ENCODE peak calls at places on chromosomes 16 and 17, in nine cellular contexts. L is DND-41; C is OCI-LY7; Y is CD8-positive, alpha-beta memory T cell; U is left lung; T is thyroid gland; W is IMR-90; E is CD4-positive, CD25-positive, alpha-beta regulatory T cell; B is SJSA1. S is an unnamed sample. For H3K36me3 and H3K9me3, the result is how much of the 10 kb centered on the place peaks cover.

GRCh38 chr17:78852709-78853111 is 12.1 kb upstream of the USP36 start:
- DNase-seq in L (no peak), C (peak), Y (no peak), U (no peak), T (no peak), W (peak), E (no peak), B (no peak), S (no peak)

GRCh38 chr16:48123104-48123788 is 32.5 kb downstream of the ABCC12 start:
- DNase-seq in L (no peak), C (no peak), Y (no peak), U (no peak), T (no peak), W (peak), E (no peak), B (peak), S (peak)

GRCh38 chr16:3727806-3728381 is 10.6 kb upstream of the TRAP1 start:
- DNase-seq in L (no peak), C (no peak), Y (no peak), U (no peak), T (no peak), W (no peak), E (no peak), B (no peak), S (no peak)

GRCh38 chr17:74453665-74454196 is 12.7 kb upstream of the CD300A start:
- DNase-seq in L (no peak), C (peak), Y (no peak), U (no peak), T (no peak), W (no peak), E (peak), B (no peak), S (no peak)

GRCh38 chr16:13376174-13376573 is 474.8 kb downstream of the SHISA9 start:
- DNase-seq in L (no peak), C (no peak), Y (no peak), U (no peak), T (no peak), W (no peak), E (no peak), B (no peak), S (no peak)

GRCh38 chr16:69150146-69150865 is 17.9 kb downstream of the UTP4 start:
- DNase-seq in L (peak), C (peak), Y (peak), U (no peak), T (peak), W (peak), E (peak), B (peak), S (peak)

GRCh38 chr16:84643677-84644076 is 4.6 kb upstream of the KLHL36 start:
- DNase-seq in L (no peak), C (peak), Y (no peak), U (no peak), T (no peak), W (no peak), E (no peak), B (no peak), S (no peak)

GRCh38 chr17:10041916-10042588 is 137.0 kb upstream of the RCVRN start:
- DNase-seq in L (no peak), C (no peak), Y (no peak), U (no peak), T (no peak), W (no peak), E (no peak), B (no peak), S (no peak)

GRCh38 chr16:9934723-9935508 is 247.3 kb downstream of the GRIN2A start:
- DNase-seq in L (no peak), C (no peak), Y (no peak), U (no peak), T (peak), W (no peak), E (no peak), B (no peak), S (no peak)

GRCh38 chr17:64491034-64491860 is 5.6 kb downstream of the POLG2 start:
- DNase-seq in L (peak), C (peak), Y (peak), U (no peak), T (peak), W (peak), E (peak), B (peak), S (peak)

GRCh38 chr16:77962689-77963088 is 59.7 kb upstream of the CLEC3A start:
- DNase-seq in L (no peak), C (no peak), Y (no peak), U (no peak), T (no peak), W (no peak), E (no peak), B (no peak), S (no peak)

GRCh38 chr16:8547756-8548155 is 42.6 kb downstream of the TMEM114 start:
- DNase-seq in L (no peak), C (no peak), Y (no peak), U (no peak), T (no peak), W (no peak), E (no peak), B (no peak), S (no peak)

GRCh38 chr17:44309472-44309871 is 1.1 kb downstream of the RUNDC3A start:
- DNase-seq in L (no peak), C (no peak), Y (no peak), U (no peak), T (no peak), W (no peak), E (no peak), B (no peak), S (no peak)

GRCh38 chr17:27535975-27536374 is 79.7 kb downstream of the KSR1 start:
- DNase-seq in L (no peak), C (no peak), Y (no peak), U (no peak), T (peak), W (no peak), E (no peak), B (peak), S (no peak)

GRCh38 chr16:47037746-47038458 is 64.4 kb upstream of the DNAJA2 start:
- DNase-seq in L (peak), C (peak), Y (peak), U (peak), T (peak), W (peak), E (peak), B (peak), S (peak)

GRCh38 chr17:74325743-74326379 is at the start of gene KIF19:
- DNase-seq in L (no peak), C (no peak), Y (no peak), U (peak), T (peak), W (no peak), E (peak), B (no peak), S (no peak)

GRCh38 chr17:43940630-43941029 is 1.6 kb downstream of the PPY start:
- DNase-seq in L (peak), C (peak), Y (no peak), U (no peak), T (peak), W (peak), E (no peak), B (peak), S (peak)

GRCh38 chr17:80124351-80124981 is 22.5 kb downstream of the EIF4A3 start:
- DNase-seq in L (no peak), C (no peak), Y (no peak), U (no peak), T (peak), W (peak), E (no peak), B (no peak), S (peak)

GRCh38 chr17:19729900-19730299 is 13.5 kb upstream of the SLC47A2 start:
- DNase-seq in L (no peak), C (no peak), Y (no peak), U (peak), T (no peak), W (no peak), E (no peak), B (no peak), S (no peak)

DNA sequence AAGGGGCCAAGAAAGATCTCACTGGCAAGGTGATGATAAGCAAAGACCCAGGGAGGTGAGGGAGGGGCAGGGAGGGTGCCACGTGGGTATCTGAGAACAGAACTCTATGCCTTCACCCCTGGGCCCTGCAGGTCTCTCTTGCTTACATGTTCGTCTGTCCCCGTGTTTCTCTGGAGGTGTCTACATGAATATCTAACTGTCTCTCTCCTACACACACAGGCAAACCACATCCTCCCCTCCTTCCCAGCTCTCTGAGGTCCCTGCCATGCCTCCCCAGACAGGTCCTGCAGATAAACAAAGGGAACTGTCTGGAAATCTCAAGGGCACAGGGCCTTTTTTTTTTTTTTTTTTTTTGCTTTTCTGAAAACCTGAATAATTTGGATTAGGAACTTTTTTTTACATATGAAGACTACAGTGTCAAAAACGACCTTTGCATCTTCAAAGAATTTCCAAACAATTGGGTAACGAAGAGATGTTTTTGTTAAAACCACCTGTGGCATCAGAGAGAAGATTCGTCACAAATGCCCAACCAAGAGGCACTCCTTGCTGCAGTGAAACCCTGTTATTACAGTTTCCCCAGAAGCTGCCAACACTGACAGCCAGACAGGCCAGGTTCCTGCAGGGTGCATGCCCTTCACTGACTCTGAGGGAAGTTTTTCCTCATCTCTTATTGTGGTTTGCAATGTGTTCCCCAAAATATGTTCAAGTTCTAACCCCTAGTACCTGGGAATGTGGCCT is 17.8 kb downstream of the PLLP start:
- DNase-seq in L (peak), C (no peak), Y (peak), U (no peak), T (peak), W (no peak), E (peak), B (no peak), S (peak)
- H3K27ac ChIP-seq in L (peak), C (no peak), Y (peak), U (peak), T (peak), W (no peak), E (no peak), B (no peak), S (no peak)

DNA sequence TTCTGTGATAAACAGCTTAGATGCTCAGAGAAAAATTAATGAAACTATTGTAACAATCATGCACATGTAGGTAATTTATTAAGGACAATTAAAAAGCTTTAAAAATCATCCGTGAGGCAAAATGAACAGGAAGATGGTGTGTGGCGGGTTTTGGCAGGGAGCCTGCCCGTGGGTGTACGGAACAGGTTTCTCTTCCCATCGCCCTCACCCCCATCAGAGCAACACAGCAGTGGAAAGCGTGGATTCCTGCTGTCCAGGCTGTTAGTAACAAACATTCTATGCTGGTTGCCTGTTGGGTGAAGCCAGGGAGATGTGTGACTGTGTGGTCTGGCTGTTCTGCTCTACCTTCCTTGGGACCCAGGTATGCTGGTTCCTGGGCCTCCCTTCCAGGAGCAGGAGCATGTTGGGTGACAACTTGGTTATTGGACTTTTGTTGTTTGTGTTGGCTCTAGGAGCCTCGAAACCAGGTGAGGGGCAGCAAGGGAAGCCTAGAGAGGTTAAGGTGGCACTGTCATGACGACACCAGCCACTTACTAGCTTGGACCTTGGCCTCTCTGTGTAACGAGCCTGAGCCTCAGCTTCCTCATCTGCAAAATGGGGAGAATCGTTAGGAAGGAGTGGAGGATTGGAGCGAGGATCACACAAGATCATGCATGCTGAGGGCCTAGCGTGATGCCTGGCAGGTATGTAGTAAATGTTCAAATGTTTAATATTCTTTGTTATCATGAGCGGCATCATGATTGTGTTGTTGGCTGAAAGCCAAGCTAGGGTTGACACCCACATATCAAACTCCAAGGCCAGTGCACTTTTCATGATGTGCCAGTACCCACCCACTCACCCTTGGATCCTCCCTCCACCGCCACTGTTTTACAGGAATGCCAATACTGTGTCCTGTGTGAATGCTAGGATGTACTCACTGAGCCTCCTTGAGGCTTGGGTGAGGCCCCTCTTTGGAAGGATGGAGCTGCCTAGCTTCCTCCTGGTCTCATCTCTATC is 192.3 kb downstream of the MSI2 start:
- DNase-seq in L (no peak), C (no peak), Y (no peak), U (no peak), T (peak), W (no peak), E (no peak), B (no peak), S (no peak)
- H3K36me3 ChIP-seq in L (half or more), C (under half), Y (under half), U (under half), T (under half), W (under half), E (under half), B (under half), S (under half)

GRCh38 chr16:35449663-35450062 is 1990.3 kb downstream of the TP53TG3F start:
- DNase-seq in L (no peak), C (no peak), Y (no peak), U (no peak), T (no peak), W (no peak), E (no peak), B (no peak), S (no peak)
- H3K9me3 ChIP-seq in L (under half), C (under half), Y (under half), U (half or more), T (under half), W (under half), E (half or more), B (under half), S (under half)

DNA sequence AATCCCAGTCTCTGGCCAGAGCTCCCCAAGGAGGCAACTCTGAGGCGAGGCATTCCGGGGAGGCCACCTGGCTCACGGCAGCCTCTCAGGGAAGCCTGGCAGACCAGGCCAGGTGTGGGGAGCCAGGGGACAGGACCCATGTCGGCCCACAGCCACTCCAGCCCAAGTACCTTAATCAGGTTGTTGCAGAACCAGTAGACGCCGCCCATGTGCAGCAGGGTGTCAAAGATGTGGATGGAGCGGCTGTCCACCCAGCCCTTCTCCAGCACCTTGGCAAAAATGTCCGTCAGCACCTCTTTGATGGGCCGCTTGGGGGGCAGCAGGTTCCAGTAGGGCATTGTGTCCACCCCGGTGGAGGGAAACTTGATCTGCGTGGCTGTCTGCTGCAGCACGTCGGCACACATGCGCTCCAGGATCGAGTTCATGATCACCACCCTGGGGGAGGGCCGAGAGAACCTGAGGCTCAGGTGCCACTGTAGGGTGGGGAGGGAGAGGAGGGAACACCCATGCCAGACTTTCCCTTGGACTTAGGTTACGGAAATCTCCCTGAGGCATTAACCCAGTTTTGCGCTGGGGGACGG is 7.8 kb downstream of the CSF3 start:
- DNase-seq in L (no peak), C (no peak), Y (no peak), U (peak), T (peak), W (no peak), E (no peak), B (no peak), S (no peak)
- H3K27ac ChIP-seq in L (no peak), C (no peak), Y (no peak), U (peak), T (peak), W (no peak), E (no peak), B (no peak), S (no peak)

GRCh38 chr17:82631544-82631943 is 16.7 kb downstream of the WDR45B start:
- DNase-seq in L (no peak), C (no peak), Y (no peak), U (no peak), T (no peak), W (no peak), E (no peak), B (no peak), S (no peak)

GRCh38 chr17:82636626-82637598 is 11.3 kb downstream of the WDR45B start:
- DNase-seq in L (no peak), C (no peak), Y (no peak), U (peak), T (no peak), W (no peak), E (no peak), B (no peak), S (no peak)

GRCh38 chr17:82630212-82630611 is 18.0 kb downstream of the WDR45B start:
- DNase-seq in L (no peak), C (no peak), Y (no peak), U (peak), T (no peak), W (no peak), E (no peak), B (no peak), S (no peak)

GRCh38 chr17:82632461-82632860 is 15.8 kb downstream of the WDR45B start:
- DNase-seq in L (no peak), C (no peak), Y (no peak), U (no peak), T (no peak), W (no peak), E (no peak), B (no peak), S (no peak)

DNA sequence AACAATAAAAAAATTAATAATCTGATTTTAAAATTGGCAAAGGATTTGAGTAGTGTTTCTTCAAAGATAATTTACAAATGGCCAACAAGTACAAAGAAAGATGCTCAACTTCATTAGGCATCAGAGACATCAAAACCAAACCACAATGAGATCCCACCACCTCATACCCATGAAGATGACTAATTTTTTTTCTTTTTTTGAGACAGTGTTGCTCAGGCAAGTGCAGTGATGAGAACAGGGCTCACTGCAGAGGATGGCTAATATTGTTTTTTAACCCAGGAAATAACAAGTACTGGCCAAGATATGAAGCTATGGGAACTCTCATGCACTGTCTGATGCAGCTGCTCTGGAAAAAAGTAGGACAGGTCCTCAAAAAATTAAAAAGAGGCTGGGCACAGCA is 14.9 kb downstream of the WDR45B start:
- DNase-seq in L (no peak), C (no peak), Y (no peak), U (no peak), T (no peak), W (no peak), E (no peak), B (no peak), S (no peak)
- H3K36me3 ChIP-seq in L (half or more), C (half or more), Y (under half), U (under half), T (under half), W (under half), E (under half), B (half or more), S (half or more)